ENCODE peak calls at places on chromosomes 12 and 14, in nine cellular contexts. O is fibroblast of pulmonary artery; A is neuronal stem cell; C is coronary artery; Z is CD8-positive, alpha-beta memory T cell; E is tibial nerve; B is PC-3; H is AG09309; K is endodermal cell. R is an unnamed sample.
A peak's percentile ranks its signal among the peaks of the same experiment; 100 is the strongest.

GRCh38 chr14:33679461-33680225 is 271.2 kb downstream of the EGLN3 start:
- DNase-seq in O (peak; percentile 61), A (peak; percentile 4), C (no peak), Z (no peak), E (no peak), B (peak; percentile 96), H (no peak), K (no peak), R (peak; percentile 31)

GRCh38 chr12:47748507-47748828 is 10.2 kb downstream of the RAPGEF3 start:
- DNase-seq in O (no peak), A (no peak), C (no peak), Z (no peak), E (no peak), B (no peak), H (no peak), K (no peak), R (no peak)

GRCh38 chr12:49674318-49674985 is 32.8 kb downstream of the FMNL3 start:
- DNase-seq in O (peak; percentile 32), A (no peak), C (no peak), Z (no peak), E (peak; percentile 44), B (no peak), H (no peak), K (no peak), R (no peak)

GRCh38 chr14:103118019-103118662 is 5.1 kb upstream of the TNFAIP2 start:
- DNase-seq in O (peak; percentile 64), A (no peak), C (no peak), Z (no peak), E (peak; percentile 82), B (no peak), H (no peak), K (peak; percentile 62), R (no peak)

GRCh38 chr14:69858801-69859200 is 20.4 kb upstream of the SMOC1 start:
- DNase-seq in O (no peak), A (no peak), C (peak; percentile 24), Z (no peak), E (no peak), B (no peak), H (no peak), K (no peak), R (no peak)

GRCh38 chr14:103384450-103385152 is 614 bp upstream of the MARK3 start:
- DNase-seq in O (no peak), A (no peak), C (no peak), Z (no peak), E (no peak), B (no peak), H (no peak), K (no peak), R (no peak)

GRCh38 chr14:71651228-71651627 is 281.0 kb upstream of the RGS6 start:
- DNase-seq in O (peak; percentile 95), A (no peak), C (no peak), Z (no peak), E (peak; percentile 17), B (peak; percentile 73), H (peak; percentile 91), K (no peak), R (peak; percentile 45)

GRCh38 chr12:82414926-82415325 is 56.6 kb downstream of the METTL25 start:
- DNase-seq in O (peak; percentile 5), A (no peak), C (no peak), Z (no peak), E (no peak), B (peak; percentile 40), H (no peak), K (no peak), R (no peak)

GRCh38 chr14:97107070-97107469 is 309.9 kb downstream of the VRK1 start:
- DNase-seq in O (no peak), A (no peak), C (no peak), Z (no peak), E (no peak), B (peak; percentile 99), H (peak; percentile 21), K (no peak), R (no peak)

GRCh38 chr12:130044991-130045621 is 117.2 kb upstream of the FZD10 start:
- DNase-seq in O (no peak), A (peak; percentile 36), C (no peak), Z (no peak), E (no peak), B (no peak), H (no peak), K (peak; percentile 94), R (no peak)

GRCh38 chr12:75684678-75685620 is 173.5 kb upstream of the KRR1 start:
- DNase-seq in O (peak; percentile 89), A (no peak), C (no peak), Z (no peak), E (no peak), B (no peak), H (peak; percentile 85), K (no peak), R (no peak)

GRCh38 chr12:263574-263973 is 938 bp upstream of the SLC6A13 start:
- DNase-seq in O (peak; percentile 28), A (no peak), C (no peak), Z (no peak), E (no peak), B (peak; percentile 12), H (no peak), K (no peak), R (peak; percentile 48)

GRCh38 chr12:89353188-89353822 is 1.0 kb upstream of the DUSP6 start:
- DNase-seq in O (peak; percentile 75), A (peak; percentile 73), C (peak; percentile 87), Z (peak; percentile 60), E (peak; percentile 33), B (peak; percentile 67), H (no peak), K (peak; percentile 96), R (peak; percentile 61)

GRCh38 chr14:29548948-29549370 is 378.7 kb downstream of the PRKD1 start:
- DNase-seq in O (peak; percentile 84), A (peak; percentile 47), C (no peak), Z (no peak), E (peak; percentile 45), B (peak; percentile 77), H (peak; percentile 49), K (no peak), R (peak; percentile 19)

GRCh38 chr14:96629558-96630222 is 127.5 kb downstream of the PAPOLA start:
- DNase-seq in O (no peak), A (no peak), C (peak; percentile 55), Z (no peak), E (no peak), B (no peak), H (no peak), K (peak; percentile 17), R (no peak)

GRCh38 chr14:63781686-63782085 is 53.8 kb upstream of the SGPP1 start:
- DNase-seq in O (no peak), A (no peak), C (no peak), Z (no peak), E (no peak), B (peak; percentile 61), H (no peak), K (no peak), R (no peak)

GRCh38 chr12:78406776-78407335 is 457.7 kb upstream of the SYT1 start:
- DNase-seq in O (peak; percentile 29), A (no peak), C (no peak), Z (no peak), E (no peak), B (no peak), H (no peak), K (no peak), R (no peak)

GRCh38 chr12:78407722-78408121 is 456.9 kb upstream of the SYT1 start:
- DNase-seq in O (no peak), A (no peak), C (no peak), Z (no peak), E (no peak), B (no peak), H (no peak), K (no peak), R (no peak)

GRCh38 chr12:78403136-78403535 is 461.4 kb upstream of the SYT1 start:
- DNase-seq in O (peak; percentile 40), A (no peak), C (no peak), Z (no peak), E (no peak), B (peak; percentile 85), H (peak; percentile 23), K (no peak), R (peak; percentile 78)

GRCh38 chr12:78403681-78404080 is 460.9 kb upstream of the SYT1 start:
- DNase-seq in O (peak; percentile 56), A (no peak), C (no peak), Z (no peak), E (no peak), B (peak; percentile 45), H (peak; percentile 33), K (no peak), R (peak; percentile 34)

DNA sequence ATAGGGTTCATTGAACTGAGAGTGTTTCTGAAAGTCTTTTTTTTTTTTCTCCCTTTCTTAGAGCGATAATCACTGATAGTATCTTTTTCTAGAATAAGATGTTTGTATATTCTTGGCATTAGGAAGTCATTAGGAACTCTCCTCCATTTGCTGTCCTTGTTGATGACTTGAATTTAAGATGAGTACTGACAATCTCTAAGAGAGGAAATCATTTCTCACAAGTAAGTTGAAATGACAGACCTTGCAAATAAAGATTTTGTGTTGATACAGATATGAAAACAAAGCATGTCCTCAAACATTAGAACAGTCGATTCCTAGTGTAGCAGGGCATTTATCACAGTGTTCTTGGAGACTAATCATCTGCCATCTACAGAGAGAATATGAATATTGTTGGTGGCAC is 458.4 kb upstream of the SYT1 start:
- DNase-seq in O (no peak), A (no peak), C (no peak), Z (no peak), E (no peak), B (no peak), H (no peak), K (no peak), R (no peak)
- H3K4me3 ChIP-seq in O (no peak overlapping the region), A (no peak overlapping the region), C (no peak overlapping the region), Z (no peak overlapping the region), E (no peak overlapping the region), B (no peak overlapping the region), H (no peak overlapping the region), K (no peak overlapping the region), R (no peak overlapping the region)

GRCh38 chr12:3967556-3968160 is 94.5 kb upstream of the PARP11 start:
- DNase-seq in O (no peak), A (no peak), C (no peak), Z (no peak), E (no peak), B (no peak), H (no peak), K (peak; percentile 83), R (no peak)
- H3K4me3 ChIP-seq in O (no peak overlapping the region), A (no peak overlapping the region), C (no peak overlapping the region), Z (no peak overlapping the region), E (no peak overlapping the region), B (no peak overlapping the region), H (no peak overlapping the region), K (no peak overlapping the region), R (no peak overlapping the region)

GRCh38 chr12:42130670-42131402 is 13.8 kb downstream of the GXYLT1 start:
- DNase-seq in O (peak; percentile 72), A (no peak), C (no peak), Z (no peak), E (no peak), B (peak; percentile 55), H (no peak), K (no peak), R (no peak)
- H3K4me3 ChIP-seq in O (peak overlapping the region; percentile 39), A (no peak overlapping the region), C (no peak overlapping the region), Z (no peak overlapping the region), E (no peak overlapping the region), B (peak overlapping the region; percentile 51), H (peak overlapping the region; percentile 20), K (no peak overlapping the region), R (no peak overlapping the region)

DNA sequence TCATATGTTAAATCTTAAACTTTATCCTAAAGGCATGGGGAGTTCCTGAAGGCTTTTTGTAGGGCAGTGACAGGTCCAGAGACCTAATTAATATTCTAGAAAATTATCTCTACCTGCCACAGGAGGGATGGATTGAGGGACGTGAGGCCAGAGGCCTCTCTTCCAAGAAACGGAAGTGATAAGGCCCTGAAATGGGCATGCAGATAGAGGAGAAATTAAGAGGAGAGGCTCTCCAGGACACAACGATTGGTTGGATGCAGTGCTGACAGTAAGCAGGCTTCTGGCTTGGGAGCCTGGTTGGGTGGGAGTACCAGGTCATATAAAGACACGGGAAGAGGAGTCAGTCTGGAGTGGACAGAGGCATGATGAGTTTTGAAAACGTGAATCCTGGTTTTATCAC is 3.1 kb upstream of the BORCS5 start:
- DNase-seq in O (no peak), A (no peak), C (no peak), Z (no peak), E (no peak), B (no peak), H (no peak), K (no peak), R (no peak)
- H3K4me3 ChIP-seq in O (no peak overlapping the region), A (no peak overlapping the region), C (no peak overlapping the region), Z (no peak overlapping the region), E (no peak overlapping the region), B (no peak overlapping the region), H (no peak overlapping the region), K (no peak overlapping the region), R (no peak overlapping the region)